ENCODE peak calls at places on chromosomes 5 and 9, in five cellular contexts. One of them, this sample, is unnamed.

GRCh38 chr5:51829226-51829625 is 446.0 kb downstream of the ISL1 start:
- DNase-seq in HEK293T: no peak
- DNase-seq in HepG2: no peak
- DNase-seq in GM12878: no peak
- DNase-seq in NT2/D1: no peak
- DNase-seq in this sample: no peak

GRCh38 chr5:137834498-137834897 is 33.2 kb upstream of the MYOT start:
- DNase-seq in HEK293T: no peak
- DNase-seq in HepG2: no peak
- DNase-seq in GM12878: no peak
- DNase-seq in NT2/D1: no peak
- DNase-seq in this sample: no peak

GRCh38 chr9:91187965-91188344 is 173.8 kb downstream of the AUH start:
- DNase-seq in HEK293T: no peak
- DNase-seq in HepG2: no peak
- DNase-seq in GM12878: no peak
- DNase-seq in NT2/D1: no peak
- DNase-seq in this sample: no peak

GRCh38 chr9:125085703-125086477 is 57.4 kb downstream of the SCAI start:
- DNase-seq in HEK293T: no peak
- DNase-seq in HepG2: no peak
- DNase-seq in GM12878: no peak
- DNase-seq in NT2/D1: no peak
- DNase-seq in this sample: no peak

GRCh38 chr9:98168952-98169488 is 23.4 kb downstream of the CORO2A start:
- DNase-seq in HEK293T: no peak
- DNase-seq in HepG2: peak; percentile 85
- DNase-seq in GM12878: peak; percentile 65
- DNase-seq in NT2/D1: peak; percentile 46
- DNase-seq in this sample: peak; percentile 72

GRCh38 chr5:76372320-76373054 is 30.6 kb upstream of the IQGAP2 start:
- DNase-seq in HEK293T: no peak
- DNase-seq in HepG2: peak; percentile 76
- DNase-seq in GM12878: no peak
- DNase-seq in NT2/D1: no peak
- DNase-seq in this sample: no peak

GRCh38 chr5:151214614-151215545 is 9.0 kb downstream of the CCDC69 start:
- DNase-seq in HEK293T: no peak
- DNase-seq in HepG2: peak; percentile 25
- DNase-seq in GM12878: peak; percentile 91
- DNase-seq in NT2/D1: no peak
- DNase-seq in this sample: no peak

GRCh38 chr5:96597441-96598020 is 64.6 kb upstream of the CAST start:
- DNase-seq in HEK293T: no peak
- DNase-seq in HepG2: no peak
- DNase-seq in GM12878: no peak
- DNase-seq in NT2/D1: no peak
- DNase-seq in this sample: no peak

GRCh38 chr9:20188616-20189212 is 399.9 kb upstream of the SLC24A2 start:
- DNase-seq in HEK293T: no peak
- DNase-seq in HepG2: no peak
- DNase-seq in GM12878: no peak
- DNase-seq in NT2/D1: no peak
- DNase-seq in this sample: no peak

GRCh38 chr9:137828527-137829259 is 48.9 kb upstream of the CACNA1B start:
- DNase-seq in HEK293T: peak; percentile 43
- DNase-seq in HepG2: no peak
- DNase-seq in GM12878: no peak
- DNase-seq in NT2/D1: peak; percentile 61
- DNase-seq in this sample: peak; percentile 81

GRCh38 chr5:58794875-58795274 is 212.0 kb downstream of the RAB3C start:
- DNase-seq in HEK293T: no peak
- DNase-seq in HepG2: no peak
- DNase-seq in GM12878: peak; percentile 49
- DNase-seq in NT2/D1: no peak
- DNase-seq in this sample: no peak

GRCh38 chr5:172533399-172534228 is 79.3 kb upstream of the SH3PXD2B start:
- DNase-seq in HEK293T: no peak
- DNase-seq in HepG2: no peak
- DNase-seq in GM12878: no peak
- DNase-seq in NT2/D1: no peak
- DNase-seq in this sample: peak; percentile 32

GRCh38 chr5:6365142-6365976 is 13.0 kb downstream of the MED10 start:
- DNase-seq in HEK293T: no peak
- DNase-seq in HepG2: no peak
- DNase-seq in GM12878: no peak
- DNase-seq in NT2/D1: no peak
- DNase-seq in this sample: no peak

GRCh38 chr5:110077147-110077546 is 387.4 kb downstream of the MAN2A1 start:
- DNase-seq in HEK293T: no peak
- DNase-seq in HepG2: no peak
- DNase-seq in GM12878: no peak
- DNase-seq in NT2/D1: no peak
- DNase-seq in this sample: no peak

GRCh38 chr9:16344343-16344742 is 526.1 kb downstream of the BNC2 start:
- DNase-seq in HEK293T: no peak
- DNase-seq in HepG2: no peak
- DNase-seq in GM12878: no peak
- DNase-seq in NT2/D1: peak; percentile 42
- DNase-seq in this sample: no peak

GRCh38 chr5:138182808-138183207 is 3.9 kb downstream of the KIF20A start:
- DNase-seq in HEK293T: no peak
- DNase-seq in HepG2: no peak
- DNase-seq in GM12878: no peak
- DNase-seq in NT2/D1: no peak
- DNase-seq in this sample: no peak

GRCh38 chr5:90161399-90161798 is 248.2 kb downstream of the CETN3 start:
- DNase-seq in HEK293T: peak; percentile 15
- DNase-seq in HepG2: peak; percentile 18
- DNase-seq in GM12878: no peak
- DNase-seq in NT2/D1: no peak
- DNase-seq in this sample: peak; percentile 52

GRCh38 chr5:42518595-42519067 is 95.4 kb downstream of the GHR start:
- DNase-seq in HEK293T: no peak
- DNase-seq in HepG2: no peak
- DNase-seq in GM12878: no peak
- DNase-seq in NT2/D1: no peak
- DNase-seq in this sample: no peak

GRCh38 chr9:18739127-18739526 is 265.2 kb downstream of the ADAMTSL1 start:
- DNase-seq in HEK293T: no peak
- DNase-seq in HepG2: no peak
- DNase-seq in GM12878: no peak
- DNase-seq in NT2/D1: no peak
- DNase-seq in this sample: no peak

GRCh38 chr5:11007251-11007650 is 246.2 kb upstream of the DAP start:
- DNase-seq in HEK293T: no peak
- DNase-seq in HepG2: no peak
- DNase-seq in GM12878: no peak
- DNase-seq in NT2/D1: no peak
- DNase-seq in this sample: no peak

GRCh38 chr5:171893290-171893890 is 107.8 kb downstream of the SMIM23 start:
- DNase-seq in HEK293T: no peak
- DNase-seq in HepG2: no peak
- DNase-seq in GM12878: no peak
- DNase-seq in NT2/D1: no peak
- DNase-seq in this sample: no peak

GRCh38 chr9:33193818-33194217 is 26.7 kb upstream of the B4GALT1 start:
- DNase-seq in HEK293T: no peak
- DNase-seq in HepG2: no peak
- DNase-seq in GM12878: no peak
- DNase-seq in NT2/D1: no peak
- DNase-seq in this sample: no peak

DNA sequence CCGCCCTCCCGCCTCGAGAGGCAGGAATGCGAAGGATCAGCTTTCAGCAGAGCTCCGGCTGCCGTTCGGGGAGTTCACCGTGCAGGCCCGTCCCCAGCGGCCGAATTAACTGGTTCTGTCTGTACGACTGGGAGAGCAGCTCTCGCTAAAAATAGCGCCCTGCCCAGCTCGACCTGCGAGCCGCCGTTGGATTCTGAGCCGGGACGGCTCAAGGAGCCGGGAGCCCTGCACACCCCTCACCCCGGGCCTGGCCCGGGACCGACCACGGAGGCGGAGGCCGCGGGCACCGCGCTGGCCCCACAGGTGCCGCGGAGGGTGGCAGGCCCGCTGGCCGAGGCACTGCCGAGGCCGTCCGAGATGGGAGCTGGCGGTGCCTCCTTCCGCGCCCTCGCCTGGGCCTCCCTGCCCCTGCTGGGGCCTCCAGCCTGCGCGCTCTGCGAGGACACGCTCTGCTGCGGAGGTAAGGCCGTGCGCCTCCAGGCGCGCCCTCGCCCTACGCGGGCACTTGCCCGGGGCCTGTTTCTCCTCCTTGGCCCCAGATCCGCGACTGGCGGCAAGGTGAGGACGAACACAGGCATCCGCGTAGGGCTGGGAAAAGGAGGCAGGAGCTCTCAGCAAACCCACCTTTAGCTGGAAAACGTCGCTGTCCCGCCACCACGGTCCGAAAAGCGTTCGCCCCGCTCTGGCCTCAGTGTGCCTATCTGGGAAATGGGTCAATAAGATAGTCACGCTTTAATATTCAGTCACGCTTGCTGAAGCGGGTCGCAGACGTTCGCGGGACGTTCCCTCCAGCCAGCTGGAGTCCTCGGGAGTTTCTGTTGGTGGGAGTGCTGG is 53.0 kb upstream of the DAB2IP start:
- DNase-seq in HEK293T: peak; percentile 86
- DNase-seq in HepG2: no peak
- DNase-seq in GM12878: no peak
- DNase-seq in NT2/D1: peak; percentile 91
- DNase-seq in this sample: peak; percentile 88
- TF ChIP-seq SUZ12 in HEK293T: no peak
- TF ChIP-seq SUZ12 in HepG2: no peak
- TF ChIP-seq SUZ12 in GM12878: no peak
- TF ChIP-seq SUZ12 in NT2/D1: no peak
- TF ChIP-seq SUZ12 in this sample: peak; percentile 9

DNA sequence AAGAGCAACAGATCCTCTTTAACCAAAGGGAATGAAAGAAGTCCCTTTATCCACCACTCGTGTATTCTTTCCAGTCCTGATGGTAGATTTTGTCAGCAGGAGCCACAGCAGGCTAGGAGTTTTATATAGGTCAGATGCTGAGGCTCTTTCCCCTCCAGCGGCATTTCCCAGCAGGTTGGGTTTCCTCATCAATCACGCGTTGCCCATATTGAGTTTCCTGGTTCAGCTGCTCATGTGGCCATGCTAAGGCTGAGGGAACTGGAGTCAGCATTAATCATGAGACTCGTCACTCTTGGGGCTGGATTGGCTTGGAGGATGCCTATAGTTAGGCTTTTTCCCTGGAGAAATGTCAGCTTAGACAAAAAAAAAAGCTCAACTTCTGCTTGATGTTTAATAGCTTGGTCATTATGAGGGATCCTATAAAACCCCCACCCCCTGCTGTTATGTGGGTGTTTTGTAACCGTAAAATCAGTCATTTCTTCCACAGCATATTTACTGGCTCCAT is 193.4 kb upstream of the GAS1 start:
- DNase-seq in HEK293T: peak; percentile 87
- DNase-seq in HepG2: no peak
- DNase-seq in GM12878: no peak
- DNase-seq in NT2/D1: no peak
- DNase-seq in this sample: no peak
- TF ChIP-seq SUZ12 in HEK293T: no peak
- TF ChIP-seq SUZ12 in HepG2: no peak
- TF ChIP-seq SUZ12 in GM12878: no peak
- TF ChIP-seq SUZ12 in NT2/D1: no peak
- TF ChIP-seq SUZ12 in this sample: no peak

DNA sequence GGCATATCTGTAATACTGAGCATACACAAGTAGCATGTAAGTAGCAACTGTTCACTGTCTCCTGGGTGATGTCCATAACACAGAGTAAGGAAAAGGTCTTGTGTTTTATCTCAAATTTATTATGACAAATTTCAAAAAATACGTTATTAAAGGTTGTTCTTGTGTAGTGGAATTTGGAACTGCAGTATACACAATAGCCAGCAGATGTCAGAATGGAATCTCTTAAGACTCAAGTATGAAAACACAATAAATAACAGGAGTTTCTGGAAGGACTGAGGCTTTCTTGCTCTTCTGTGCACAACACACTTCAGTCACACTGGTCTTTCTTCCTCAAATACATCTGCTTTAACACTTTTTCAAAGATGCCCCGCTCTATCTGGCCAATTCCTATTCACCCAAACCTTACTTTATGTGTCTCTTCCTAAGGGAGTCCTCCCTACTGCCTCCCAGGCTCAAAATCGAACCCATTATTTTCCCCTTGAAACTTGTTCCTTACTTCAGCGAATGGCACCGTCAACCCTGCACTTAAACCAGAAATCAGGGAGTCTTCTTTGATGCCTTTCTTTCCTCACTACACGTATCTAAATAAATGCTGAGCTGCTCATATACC is 6.5 kb upstream of the FBXO10 start:
- DNase-seq in HEK293T: no peak
- DNase-seq in HepG2: peak; percentile 40
- DNase-seq in GM12878: no peak
- DNase-seq in NT2/D1: no peak
- DNase-seq in this sample: no peak
- TF ChIP-seq SUZ12 in HEK293T: no peak
- TF ChIP-seq SUZ12 in HepG2: no peak
- TF ChIP-seq SUZ12 in GM12878: no peak
- TF ChIP-seq SUZ12 in NT2/D1: no peak
- TF ChIP-seq SUZ12 in this sample: no peak

GRCh38 chr9:73176450-73176875 is 24.8 kb downstream of the ANXA1 start:
- DNase-seq in HEK293T: no peak
- DNase-seq in HepG2: no peak
- DNase-seq in GM12878: no peak
- DNase-seq in NT2/D1: no peak
- DNase-seq in this sample: no peak
- TF ChIP-seq SUZ12 in HEK293T: no peak
- TF ChIP-seq SUZ12 in HepG2: no peak
- TF ChIP-seq SUZ12 in GM12878: no peak
- TF ChIP-seq SUZ12 in NT2/D1: no peak
- TF ChIP-seq SUZ12 in this sample: no peak

GRCh38 chr5:91283899-91284298 is 99.2 kb downstream of the ARRDC3 start:
- DNase-seq in HEK293T: no peak
- DNase-seq in HepG2: no peak
- DNase-seq in GM12878: no peak
- DNase-seq in NT2/D1: no peak
- DNase-seq in this sample: no peak
- TF ChIP-seq SUZ12 in HEK293T: no peak
- TF ChIP-seq SUZ12 in HepG2: no peak
- TF ChIP-seq SUZ12 in GM12878: no peak
- TF ChIP-seq SUZ12 in NT2/D1: no peak
- TF ChIP-seq SUZ12 in this sample: no peak

DNA sequence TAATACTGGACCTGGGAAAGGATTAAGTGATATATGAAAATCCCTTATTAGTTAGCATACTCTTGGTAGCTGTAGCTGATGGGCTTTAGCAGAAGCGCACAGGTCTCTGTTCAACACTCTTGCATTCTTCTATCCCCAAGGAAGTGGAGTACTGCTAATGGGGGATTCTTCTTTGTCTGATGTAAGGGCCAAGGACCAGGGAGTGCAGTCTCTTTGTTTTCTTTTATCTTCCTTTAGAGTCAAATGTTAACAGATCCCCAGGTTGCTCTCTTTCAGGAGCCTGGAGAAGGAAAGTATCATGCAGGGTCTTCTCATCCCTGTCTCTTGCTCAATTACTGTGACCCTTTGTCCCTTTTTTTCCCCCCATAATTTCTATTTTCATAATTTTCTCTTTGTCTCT is 1146.9 kb upstream of the DMAC1 start:
- DNase-seq in HEK293T: no peak
- DNase-seq in HepG2: no peak
- DNase-seq in GM12878: no peak
- DNase-seq in NT2/D1: peak; percentile 13
- DNase-seq in this sample: no peak
- TF ChIP-seq SUZ12 in HEK293T: no peak
- TF ChIP-seq SUZ12 in HepG2: no peak
- TF ChIP-seq SUZ12 in GM12878: no peak
- TF ChIP-seq SUZ12 in NT2/D1: no peak
- TF ChIP-seq SUZ12 in this sample: no peak

GRCh38 chr9:89684912-89685636 is 80.3 kb downstream of the GADD45G start:
- DNase-seq in HEK293T: no peak
- DNase-seq in HepG2: no peak
- DNase-seq in GM12878: no peak
- DNase-seq in NT2/D1: no peak
- DNase-seq in this sample: no peak
- TF ChIP-seq SUZ12 in HEK293T: no peak
- TF ChIP-seq SUZ12 in HepG2: no peak
- TF ChIP-seq SUZ12 in GM12878: no peak
- TF ChIP-seq SUZ12 in NT2/D1: no peak
- TF ChIP-seq SUZ12 in this sample: no peak

This sample was measured in H1.